ENCODE peak calls at places on chromosome 5, in five cellular contexts. One of them, this sample, is unnamed. For H3K4me1, the result is how much of the 10 kb centered on the place peaks cover.

GRCh38 chr5:5350101-5350500 is 72.4 kb upstream of the ICE1 start:
- DNase-seq in IMR-90: no peak
- DNase-seq in endodermal cell: no peak
- DNase-seq in GM23248: peak
- DNase-seq in SK-N-SH: no peak
- DNase-seq in this sample: no peak

GRCh38 chr5:156706631-156707030 is 143.5 kb upstream of the PPP1R2B start:
- DNase-seq in IMR-90: no peak
- DNase-seq in endodermal cell: no peak
- DNase-seq in GM23248: no peak
- DNase-seq in SK-N-SH: no peak
- DNase-seq in this sample: no peak

GRCh38 chr5:78602400-78602799 is 46.2 kb downstream of the LHFPL2 start:
- DNase-seq in IMR-90: no peak
- DNase-seq in endodermal cell: no peak
- DNase-seq in GM23248: no peak
- DNase-seq in SK-N-SH: no peak
- DNase-seq in this sample: no peak

GRCh38 chr5:177040814-177041410 is 18.4 kb downstream of the ZNF346 start:
- DNase-seq in IMR-90: peak
- DNase-seq in endodermal cell: no peak
- DNase-seq in GM23248: peak
- DNase-seq in SK-N-SH: no peak
- DNase-seq in this sample: no peak

GRCh38 chr5:65696892-65697291 is 25.0 kb downstream of the SGTB start:
- DNase-seq in IMR-90: peak
- DNase-seq in endodermal cell: no peak
- DNase-seq in GM23248: peak
- DNase-seq in SK-N-SH: no peak
- DNase-seq in this sample: no peak

GRCh38 chr5:121805931-121806330 is 45.8 kb upstream of the FTMT start:
- DNase-seq in IMR-90: no peak
- DNase-seq in endodermal cell: no peak
- DNase-seq in GM23248: peak
- DNase-seq in SK-N-SH: peak
- DNase-seq in this sample: no peak

GRCh38 chr5:56011835-56012234 is 17.1 kb upstream of the IL6ST start:
- DNase-seq in IMR-90: peak
- DNase-seq in endodermal cell: no peak
- DNase-seq in GM23248: peak
- DNase-seq in SK-N-SH: no peak
- DNase-seq in this sample: no peak

GRCh38 chr5:99032234-99033013 is 103.6 kb upstream of the CHD1 start:
- DNase-seq in IMR-90: peak
- DNase-seq in endodermal cell: peak
- DNase-seq in GM23248: peak
- DNase-seq in SK-N-SH: peak
- DNase-seq in this sample: peak

GRCh38 chr5:124342027-124342471 is 404.4 kb downstream of the ZNF608 start:
- DNase-seq in IMR-90: peak
- DNase-seq in endodermal cell: no peak
- DNase-seq in GM23248: peak
- DNase-seq in SK-N-SH: no peak
- DNase-seq in this sample: no peak

GRCh38 chr5:174489920-174490597 is 234.3 kb upstream of the MSX2 start:
- DNase-seq in IMR-90: no peak
- DNase-seq in endodermal cell: no peak
- DNase-seq in GM23248: no peak
- DNase-seq in SK-N-SH: no peak
- DNase-seq in this sample: no peak
- H3K9ac ChIP-seq in IMR-90: no peak
- H3K9ac ChIP-seq in endodermal cell: no peak
- H3K9ac ChIP-seq in GM23248: no peak
- H3K9ac ChIP-seq in SK-N-SH: no peak
- H3K9ac ChIP-seq in this sample: no peak

GRCh38 chr5:111236995-111237394 is 12.8 kb downstream of the CAMK4 start:
- DNase-seq in IMR-90: no peak
- DNase-seq in endodermal cell: no peak
- DNase-seq in GM23248: no peak
- DNase-seq in SK-N-SH: no peak
- DNase-seq in this sample: no peak

GRCh38 chr5:111233050-111233370 is 8.8 kb downstream of the CAMK4 start:
- DNase-seq in IMR-90: no peak
- DNase-seq in endodermal cell: no peak
- DNase-seq in GM23248: no peak
- DNase-seq in SK-N-SH: no peak
- DNase-seq in this sample: no peak

GRCh38 chr5:111237470-111237869 is 13.3 kb downstream of the CAMK4 start:
- DNase-seq in IMR-90: peak
- DNase-seq in endodermal cell: no peak
- DNase-seq in GM23248: no peak
- DNase-seq in SK-N-SH: no peak
- DNase-seq in this sample: no peak

GRCh38 chr5:111234125-111234524 is 9.9 kb downstream of the CAMK4 start:
- DNase-seq in IMR-90: no peak
- DNase-seq in endodermal cell: no peak
- DNase-seq in GM23248: no peak
- DNase-seq in SK-N-SH: no peak
- DNase-seq in this sample: no peak

DNA sequence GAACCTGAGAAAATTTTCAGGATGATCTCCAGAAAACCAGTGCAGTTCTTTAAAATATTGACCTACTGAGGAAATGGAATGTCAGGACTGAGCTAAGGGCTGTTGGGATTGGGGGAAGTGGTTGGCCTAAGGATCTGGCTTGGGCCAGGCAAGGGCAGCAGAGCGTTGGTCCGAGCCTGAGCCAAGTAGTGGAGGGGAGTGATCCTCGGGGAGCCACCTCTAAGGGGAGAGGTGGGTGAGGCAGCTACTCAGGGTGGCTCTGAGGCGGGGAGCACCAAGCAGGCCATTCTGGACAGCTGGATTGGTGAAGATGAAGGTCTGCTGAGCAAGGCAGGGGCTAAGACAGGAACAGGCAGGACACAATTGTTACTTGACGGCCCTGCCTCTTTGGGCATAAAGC is 11.5 kb downstream of the CAMK4 start:
- DNase-seq in IMR-90: no peak
- DNase-seq in endodermal cell: no peak
- DNase-seq in GM23248: no peak
- DNase-seq in SK-N-SH: no peak
- DNase-seq in this sample: no peak
- H3K4me1 ChIP-seq in IMR-90: under half
- H3K4me1 ChIP-seq in endodermal cell: under half
- H3K4me1 ChIP-seq in GM23248: under half
- H3K4me1 ChIP-seq in SK-N-SH: under half
- H3K4me1 ChIP-seq in this sample: under half

GRCh38 chr5:72457491-72457890 is 49.7 kb downstream of the ZNF366 start:
- DNase-seq in IMR-90: no peak
- DNase-seq in endodermal cell: no peak
- DNase-seq in GM23248: no peak
- DNase-seq in SK-N-SH: no peak
- DNase-seq in this sample: no peak
- H3K27ac ChIP-seq in IMR-90: no peak
- H3K27ac ChIP-seq in endodermal cell: no peak
- H3K27ac ChIP-seq in GM23248: no peak
- H3K27ac ChIP-seq in SK-N-SH: no peak
- H3K27ac ChIP-seq in this sample: no peak

GRCh38 chr5:94463739-94464138 is 154.7 kb downstream of the KIAA0825 start:
- DNase-seq in IMR-90: peak
- DNase-seq in endodermal cell: no peak
- DNase-seq in GM23248: peak
- DNase-seq in SK-N-SH: no peak
- DNase-seq in this sample: no peak
- H3K9ac ChIP-seq in IMR-90: no peak
- H3K9ac ChIP-seq in endodermal cell: no peak
- H3K9ac ChIP-seq in GM23248: no peak
- H3K9ac ChIP-seq in SK-N-SH: no peak
- H3K9ac ChIP-seq in this sample: no peak

GRCh38 chr5:31408814-31409213 is 123.1 kb downstream of the DROSHA start:
- DNase-seq in IMR-90: peak
- DNase-seq in endodermal cell: no peak
- DNase-seq in GM23248: peak
- DNase-seq in SK-N-SH: no peak
- DNase-seq in this sample: no peak

GRCh38 chr5:31413030-31413812 is 118.7 kb downstream of the DROSHA start:
- DNase-seq in IMR-90: no peak
- DNase-seq in endodermal cell: no peak
- DNase-seq in GM23248: no peak
- DNase-seq in SK-N-SH: no peak
- DNase-seq in this sample: no peak

GRCh38 chr5:31415009-31415923 is 116.6 kb downstream of the DROSHA start:
- DNase-seq in IMR-90: no peak
- DNase-seq in endodermal cell: no peak
- DNase-seq in GM23248: peak
- DNase-seq in SK-N-SH: peak
- DNase-seq in this sample: no peak

GRCh38 chr5:31410089-31410488 is 121.8 kb downstream of the DROSHA start:
- DNase-seq in IMR-90: no peak
- DNase-seq in endodermal cell: no peak
- DNase-seq in GM23248: no peak
- DNase-seq in SK-N-SH: no peak
- DNase-seq in this sample: no peak

GRCh38 chr5:31412324-31412723 is 119.6 kb downstream of the DROSHA start:
- DNase-seq in IMR-90: no peak
- DNase-seq in endodermal cell: no peak
- DNase-seq in GM23248: peak
- DNase-seq in SK-N-SH: no peak
- DNase-seq in this sample: no peak
- H3K4me1 ChIP-seq in IMR-90: under half
- H3K4me1 ChIP-seq in endodermal cell: under half
- H3K4me1 ChIP-seq in GM23248: under half
- H3K4me1 ChIP-seq in SK-N-SH: under half
- H3K4me1 ChIP-seq in this sample: under half

GRCh38 chr5:107217721-107218130 is 453.0 kb downstream of the EFNA5 start:
- DNase-seq in IMR-90: no peak
- DNase-seq in endodermal cell: no peak
- DNase-seq in GM23248: no peak
- DNase-seq in SK-N-SH: no peak
- DNase-seq in this sample: no peak
- H3K27ac ChIP-seq in IMR-90: no peak
- H3K27ac ChIP-seq in endodermal cell: no peak
- H3K27ac ChIP-seq in GM23248: no peak
- H3K27ac ChIP-seq in SK-N-SH: peak
- H3K27ac ChIP-seq in this sample: no peak

GRCh38 chr5:170218730-170219129 is 14.1 kb upstream of the C5orf58 start:
- DNase-seq in IMR-90: no peak
- DNase-seq in endodermal cell: no peak
- DNase-seq in GM23248: peak
- DNase-seq in SK-N-SH: no peak
- DNase-seq in this sample: no peak
- H3K9ac ChIP-seq in IMR-90: no peak
- H3K9ac ChIP-seq in endodermal cell: no peak
- H3K9ac ChIP-seq in GM23248: no peak
- H3K9ac ChIP-seq in SK-N-SH: no peak
- H3K9ac ChIP-seq in this sample: no peak

GRCh38 chr5:151058301-151058700 is 22.5 kb downstream of the TNIP1 start:
- DNase-seq in IMR-90: no peak
- DNase-seq in endodermal cell: no peak
- DNase-seq in GM23248: no peak
- DNase-seq in SK-N-SH: no peak
- DNase-seq in this sample: no peak
- H3K4me1 ChIP-seq in IMR-90: under half
- H3K4me1 ChIP-seq in endodermal cell: under half
- H3K4me1 ChIP-seq in GM23248: under half
- H3K4me1 ChIP-seq in SK-N-SH: under half
- H3K4me1 ChIP-seq in this sample: under half

GRCh38 chr5:150116667-150117395 is 30.5 kb upstream of the CSF1R start:
- DNase-seq in IMR-90: peak
- DNase-seq in endodermal cell: peak
- DNase-seq in GM23248: peak
- DNase-seq in SK-N-SH: peak
- DNase-seq in this sample: peak
- H3K27ac ChIP-seq in IMR-90: no peak
- H3K27ac ChIP-seq in endodermal cell: no peak
- H3K27ac ChIP-seq in GM23248: peak
- H3K27ac ChIP-seq in SK-N-SH: no peak
- H3K27ac ChIP-seq in this sample: no peak

DNA sequence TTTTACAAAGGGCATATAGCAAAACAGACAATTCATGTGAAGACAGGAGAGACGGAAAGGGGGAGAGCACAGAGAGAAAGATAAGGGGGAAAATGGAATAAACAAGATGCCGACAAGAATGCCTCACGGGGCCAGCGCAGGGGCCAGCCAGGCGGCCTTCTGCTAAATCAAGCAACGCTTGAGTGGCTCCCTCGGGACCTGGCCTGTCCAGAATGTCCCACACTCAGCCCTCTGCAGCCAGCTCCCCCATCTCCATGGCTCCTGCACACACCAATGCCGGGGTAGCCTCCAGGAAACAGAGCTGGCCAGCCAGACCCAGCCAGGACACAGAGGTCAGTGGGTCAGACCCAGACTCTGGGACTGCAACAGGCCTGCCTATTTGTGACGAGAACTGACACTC is 60.0 kb downstream of the ADAMTS2 start:
- DNase-seq in IMR-90: no peak
- DNase-seq in endodermal cell: no peak
- DNase-seq in GM23248: no peak
- DNase-seq in SK-N-SH: peak
- DNase-seq in this sample: no peak
- H3K9ac ChIP-seq in IMR-90: no peak
- H3K9ac ChIP-seq in endodermal cell: no peak
- H3K9ac ChIP-seq in GM23248: no peak
- H3K9ac ChIP-seq in SK-N-SH: no peak
- H3K9ac ChIP-seq in this sample: no peak